ENCODE peak calls at places on chromosome 4, in eight cellular contexts. Q is kidney, C is astrocyte, Y is gastrocnemius medialis, J is adipocyte, T is upper lobe of left lung, F is cardiac muscle cell, I is Peyer's patch. P is an unnamed sample.

GRCh38 chr4:107213880-107214279 is 177.8 kb upstream of the DKK2 start:
- DNase-seq in J (peak; percentile 51), C (peak; percentile 45), T (no peak), F (no peak), Q (no peak), Y (no peak), I (no peak), P (no peak)

GRCh38 chr4:165597581-165598480 is 219.0 kb downstream of the CPE start:
- DNase-seq in I (no peak), C (no peak), Q (no peak), J (no peak), Y (no peak), F (no peak), T (no peak), P (no peak)

GRCh38 chr4:121139533-121140222 is 24.4 kb downstream of the TNIP3 start:
- DNase-seq in I (no peak), Y (no peak), F (peak; percentile 44), J (peak; percentile 57), T (no peak), Q (no peak), C (peak; percentile 93), P (no peak)

GRCh38 chr4:53832549-53832948 is 231.9 kb downstream of the CHIC2 start:
- DNase-seq in I (no peak), Y (no peak), F (no peak), T (no peak), J (no peak), C (no peak), Q (no peak), P (no peak)

GRCh38 chr4:26145212-26145611 is 175.6 kb upstream of the RBPJ start:
- DNase-seq in Y (no peak), I (no peak), F (no peak), Q (no peak), C (no peak), J (no peak), T (no peak), P (no peak)

GRCh38 chr4:92215471-92215870 is 88.3 kb upstream of the GRID2 start:
- DNase-seq in J (no peak), F (no peak), C (no peak), Q (no peak), T (no peak), Y (no peak), I (no peak), P (no peak)

GRCh38 chr4:183600189-183600685 is 58.7 kb downstream of the RWDD4 start:
- DNase-seq in C (no peak), F (peak; percentile 18), I (no peak), T (no peak), Y (no peak), Q (no peak), J (no peak), P (no peak)

GRCh38 chr4:3337811-3338210 is 45.0 kb downstream of the RGS12 start:
- DNase-seq in J (no peak), C (peak; percentile 18), I (no peak), F (no peak), T (no peak), Q (no peak), Y (no peak), P (no peak)

GRCh38 chr4:145098675-145099037 is 545 bp downstream of the ABCE1 start:
- DNase-seq in Y (peak; percentile 12), Q (no peak), F (peak; percentile 57), C (peak; percentile 64), J (peak; percentile 80), I (peak; percentile 56), T (peak; percentile 50), P (no peak)

DNA sequence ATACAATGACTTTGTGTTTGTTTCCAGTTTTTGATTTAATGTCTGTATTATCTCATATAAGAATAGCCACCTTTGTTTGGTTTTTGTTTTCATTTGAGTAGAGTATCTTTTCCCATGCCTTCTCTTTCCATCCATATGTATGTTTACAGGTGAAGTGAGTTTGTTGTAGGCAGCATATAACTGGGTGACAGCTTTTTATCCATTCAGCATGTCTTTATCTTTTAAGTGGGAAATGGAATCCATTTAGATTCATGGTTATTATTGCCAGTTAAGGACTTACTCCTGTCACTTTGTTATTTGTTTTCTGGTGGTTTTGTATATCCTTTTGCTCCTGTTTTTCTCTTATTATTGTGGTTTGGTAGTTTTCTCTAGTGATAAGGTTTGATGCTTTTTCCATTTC is 34.3 kb downstream of the SCLT1 start:
- DNase-seq in J (no peak), Y (no peak), Q (no peak), I (no peak), T (no peak), C (no peak), F (no peak), P (no peak)
- H3K9me3 ChIP-seq in J (peaks cover 57% of the 10 kb centered on the region), Y (no peaks in the 10 kb centered on the region), Q (peaks cover 11% of the 10 kb centered on the region), I (no peaks in the 10 kb centered on the region), T (peaks cover 48% of the 10 kb centered on the region), C (peaks cover 22% of the 10 kb centered on the region), F (no peaks in the 10 kb centered on the region), P (no peaks in the 10 kb centered on the region)

DNA sequence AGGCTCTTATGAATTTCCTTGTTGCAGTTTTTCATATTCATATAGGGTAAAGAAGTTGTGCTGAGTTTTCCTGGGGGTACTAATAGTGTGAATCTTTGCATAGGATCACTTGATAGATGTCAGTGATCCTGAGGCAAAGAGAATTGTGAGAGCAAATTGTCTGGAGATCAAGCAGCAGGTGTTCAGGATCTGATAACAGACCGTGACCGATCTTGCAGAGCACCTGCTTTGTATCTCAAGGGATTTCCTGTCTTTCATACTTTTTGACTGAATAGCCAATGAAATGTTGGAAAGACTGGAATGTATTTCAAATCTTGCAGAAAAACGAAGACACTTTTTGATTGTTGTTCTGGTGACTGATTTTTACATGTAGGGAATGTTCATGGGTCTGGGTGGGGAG is 914.5 kb downstream of the STIM2 start:
- DNase-seq in J (no peak), Y (no peak), C (no peak), I (no peak), F (no peak), T (no peak), Q (no peak), P (no peak)
- H3K9me3 ChIP-seq in J (peaks cover 10% of the 10 kb centered on the region), Y (no peaks in the 10 kb centered on the region), C (no peaks in the 10 kb centered on the region), I (no peaks in the 10 kb centered on the region), F (no peaks in the 10 kb centered on the region), T (no peaks in the 10 kb centered on the region), Q (no peaks in the 10 kb centered on the region), P (no peaks in the 10 kb centered on the region)

DNA sequence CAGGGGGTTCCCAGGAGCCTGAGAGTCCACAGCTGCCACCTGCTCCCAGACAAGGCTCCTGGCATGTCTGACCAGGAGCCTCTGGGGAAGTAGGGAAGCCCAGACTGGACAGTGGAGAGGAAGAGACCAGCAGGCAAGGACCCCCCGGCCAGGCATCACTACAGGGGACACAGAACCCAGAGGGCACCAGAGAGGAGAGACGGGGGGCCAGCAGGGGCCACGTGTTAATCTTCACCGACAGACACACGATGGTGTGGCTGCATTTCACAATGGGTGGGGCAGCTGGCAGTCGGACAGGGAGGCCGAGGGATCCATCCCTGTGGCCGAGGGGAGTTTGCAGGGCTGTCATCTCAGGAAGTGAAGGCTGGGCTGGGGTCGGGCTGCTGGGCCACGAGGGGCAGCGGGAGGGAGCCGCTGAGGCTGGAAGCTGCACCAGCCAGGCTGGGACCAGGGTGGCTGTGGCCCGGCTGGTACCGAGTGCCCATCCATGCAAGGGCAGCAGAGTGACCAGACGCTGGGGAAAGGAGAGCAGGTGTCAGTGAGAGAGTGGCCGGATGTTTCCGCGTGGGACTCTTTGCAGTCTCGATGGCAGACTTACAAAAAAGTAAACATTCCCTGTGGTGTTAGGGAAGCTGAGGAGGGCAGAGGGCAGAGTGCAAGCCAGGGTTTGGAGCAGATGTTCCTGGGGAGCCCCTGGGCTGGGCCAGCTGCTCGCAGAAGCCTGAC is 4.7 kb downstream of the PDE6B start:
- DNase-seq in Q (peak; percentile 41), Y (no peak), F (no peak), T (no peak), I (no peak), J (no peak), C (no peak), P (peak; percentile 38)
- H3K9me3 ChIP-seq in Q (no peaks in the 10 kb centered on the region), Y (no peaks in the 10 kb centered on the region), F (no peaks in the 10 kb centered on the region), T (no peaks in the 10 kb centered on the region), I (no peaks in the 10 kb centered on the region), J (no peaks in the 10 kb centered on the region), C (peaks cover 20% of the 10 kb centered on the region), P (no peaks in the 10 kb centered on the region)

GRCh38 chr4:1998296-1998695 is 10.5 kb downstream of the NELFA start:
- DNase-seq in C (peak; percentile 12), F (no peak), I (no peak), T (no peak), J (no peak), Y (no peak), Q (no peak), P (no peak)
- H3K9me3 ChIP-seq in C (no peaks in the 10 kb centered on the region), F (no peaks in the 10 kb centered on the region), I (no peaks in the 10 kb centered on the region), T (peaks cover 6% of the 10 kb centered on the region), J (no peaks in the 10 kb centered on the region), Y (no peaks in the 10 kb centered on the region), Q (no peaks in the 10 kb centered on the region), P (no peaks in the 10 kb centered on the region)

GRCh38 chr4:373062-373839 is 35.6 kb downstream of the ZNF141 start:
- DNase-seq in I (no peak), C (no peak), Q (no peak), Y (no peak), F (no peak), J (no peak), T (no peak), P (no peak)

GRCh38 chr4:374298-375160 is 36.9 kb downstream of the ZNF141 start:
- DNase-seq in Y (no peak), F (no peak), J (no peak), C (no peak), Q (no peak), T (no peak), I (no peak), P (no peak)
- H3K9me3 ChIP-seq in Y (peaks cover 25% of the 10 kb centered on the region), F (peaks cover 25% of the 10 kb centered on the region), J (peaks cover 98% of the 10 kb centered on the region), C (peaks cover 44% of the 10 kb centered on the region), Q (peaks cover 56% of the 10 kb centered on the region), T (peaks cover 98% of the 10 kb centered on the region), I (peaks cover 26% of the 10 kb centered on the region), P (peaks cover 6% of the 10 kb centered on the region)

GRCh38 chr4:142671516-142671915 is 174.6 kb downstream of the INPP4B start:
- DNase-seq in T (no peak), C (no peak), I (no peak), Y (no peak), J (no peak), F (peak; percentile 6), Q (no peak), P (no peak)
- H3K9me3 ChIP-seq in T (peaks cover 10% of the 10 kb centered on the region), C (no peaks in the 10 kb centered on the region), I (no peaks in the 10 kb centered on the region), Y (no peaks in the 10 kb centered on the region), J (peaks cover 18% of the 10 kb centered on the region), F (no peaks in the 10 kb centered on the region), Q (no peaks in the 10 kb centered on the region), P (peaks cover 10% of the 10 kb centered on the region)

DNA sequence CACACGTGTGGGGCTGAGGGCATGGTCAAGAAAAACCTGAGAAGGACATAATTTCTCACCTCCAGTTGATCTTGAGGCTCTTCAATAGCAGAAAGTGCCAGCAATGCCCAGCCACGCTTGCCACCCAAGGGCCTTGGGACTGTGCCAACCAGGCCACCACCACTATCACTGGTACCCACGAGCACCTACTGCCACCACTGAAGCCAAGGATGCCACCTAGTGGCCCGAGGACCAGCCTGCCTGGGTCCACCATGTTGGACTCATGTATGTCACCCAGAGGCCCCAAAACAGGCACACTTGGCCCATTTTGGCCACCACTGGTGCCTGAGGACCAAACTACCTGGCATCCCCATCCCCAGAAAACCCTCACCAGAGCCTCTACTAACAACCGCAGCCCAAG is 191.8 kb downstream of the ADAM29 start:
- DNase-seq in T (no peak), J (no peak), I (no peak), C (no peak), Q (no peak), Y (no peak), F (no peak), P (no peak)
- H3K9me3 ChIP-seq in T (peaks cover 9% of the 10 kb centered on the region), J (peaks cover 18% of the 10 kb centered on the region), I (no peaks in the 10 kb centered on the region), C (no peaks in the 10 kb centered on the region), Q (peaks cover 2% of the 10 kb centered on the region), Y (no peaks in the 10 kb centered on the region), F (no peaks in the 10 kb centered on the region), P (no peaks in the 10 kb centered on the region)